ENCODE peak calls at places on chromosome 4, in five cellular contexts. One of them, this sample, is unnamed.

GRCh38 chr4:176467011-176467410 is 147.2 kb downstream of the SPCS3 start:
- DNase-seq in WTC11: no peak
- DNase-seq in epithelial cell of esophagus: no peak
- DNase-seq in mucosa of descending colon: no peak
- DNase-seq in GM23338: no peak
- DNase-seq in this sample: no peak

GRCh38 chr4:15906024-15906443 is 32.5 kb downstream of the FGFBP1 start:
- DNase-seq in WTC11: peak; percentile 22
- DNase-seq in epithelial cell of esophagus: peak; percentile 100
- DNase-seq in mucosa of descending colon: peak; percentile 78
- DNase-seq in GM23338: peak; percentile 75
- DNase-seq in this sample: peak; percentile 99

GRCh38 chr4:21811576-21811975 is 137.0 kb downstream of the KCNIP4 start:
- DNase-seq in WTC11: no peak
- DNase-seq in epithelial cell of esophagus: no peak
- DNase-seq in mucosa of descending colon: no peak
- DNase-seq in GM23338: no peak
- DNase-seq in this sample: no peak

GRCh38 chr4:95077864-95078263 is 320.1 kb downstream of the BMPR1B start:
- DNase-seq in WTC11: no peak
- DNase-seq in epithelial cell of esophagus: peak; percentile 53
- DNase-seq in mucosa of descending colon: no peak
- DNase-seq in GM23338: no peak
- DNase-seq in this sample: peak; percentile 77

GRCh38 chr4:166143227-166143626 is 270.2 kb downstream of the TLL1 start:
- DNase-seq in WTC11: no peak
- DNase-seq in epithelial cell of esophagus: peak; percentile 25
- DNase-seq in mucosa of descending colon: no peak
- DNase-seq in GM23338: no peak
- DNase-seq in this sample: peak; percentile 6

GRCh38 chr4:153887217-153887616 is 98.3 kb upstream of the SFRP2 start:
- DNase-seq in WTC11: no peak
- DNase-seq in epithelial cell of esophagus: no peak
- DNase-seq in mucosa of descending colon: no peak
- DNase-seq in GM23338: no peak
- DNase-seq in this sample: no peak

GRCh38 chr4:81565137-81565870 is 93.6 kb upstream of the RASGEF1B start:
- DNase-seq in WTC11: no peak
- DNase-seq in epithelial cell of esophagus: peak; percentile 16
- DNase-seq in mucosa of descending colon: peak; percentile 83
- DNase-seq in GM23338: no peak
- DNase-seq in this sample: peak; percentile 69

GRCh38 chr4:52110171-52110570 is 59.1 kb downstream of the SPATA18 start:
- DNase-seq in WTC11: no peak
- DNase-seq in epithelial cell of esophagus: peak; percentile 51
- DNase-seq in mucosa of descending colon: no peak
- DNase-seq in GM23338: no peak
- DNase-seq in this sample: no peak

GRCh38 chr4:180953572-180953971 is 1289.6 kb upstream of the TENM3 start:
- DNase-seq in WTC11: peak; percentile 22
- DNase-seq in epithelial cell of esophagus: peak; percentile 24
- DNase-seq in mucosa of descending colon: no peak
- DNase-seq in GM23338: peak; percentile 57
- DNase-seq in this sample: peak; percentile 7
- TF ChIP-seq CTCF in WTC11: no peak
- TF ChIP-seq CTCF in epithelial cell of esophagus: peak; percentile 45
- TF ChIP-seq CTCF in mucosa of descending colon: no peak
- TF ChIP-seq CTCF in GM23338: peak; percentile 64
- TF ChIP-seq CTCF in this sample: no peak

DNA sequence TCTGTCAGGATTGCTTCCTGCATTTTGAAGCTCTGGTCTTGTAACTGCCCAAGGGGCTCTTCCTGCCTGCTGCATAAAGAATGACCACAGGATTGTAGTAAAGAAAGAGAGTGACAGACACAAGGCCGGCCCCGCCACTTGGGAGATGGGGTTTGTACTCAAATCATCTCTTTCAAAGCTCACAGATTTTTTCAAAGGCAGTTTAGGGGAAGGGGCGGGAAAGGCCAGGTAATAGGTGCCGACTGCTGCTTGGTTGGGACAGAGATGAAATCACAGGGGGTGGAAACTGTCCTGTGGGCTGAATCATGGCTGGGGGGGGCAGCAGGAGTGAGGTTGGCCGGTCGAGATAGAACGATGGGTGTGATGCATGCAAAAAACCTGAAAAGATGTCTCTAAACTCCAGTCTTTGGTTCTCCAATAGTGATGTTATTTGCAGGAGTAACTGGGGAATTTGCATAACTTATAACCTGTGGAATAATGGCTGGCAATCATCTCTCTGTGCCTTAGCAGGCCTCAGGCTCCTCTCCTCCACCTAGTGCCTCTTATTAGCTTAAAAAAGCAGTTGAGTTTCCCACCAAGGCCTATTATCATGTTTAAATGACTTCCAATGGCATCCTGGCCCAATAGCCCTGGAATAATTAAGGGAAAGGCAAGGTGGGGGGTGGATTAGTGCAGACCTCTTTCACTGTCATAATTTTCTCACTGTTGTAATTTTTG is 778.4 kb upstream of the FRG1 start:
- DNase-seq in WTC11: peak; percentile 32
- DNase-seq in epithelial cell of esophagus: no peak
- DNase-seq in mucosa of descending colon: no peak
- DNase-seq in GM23338: peak; percentile 75
- DNase-seq in this sample: no peak
- TF ChIP-seq CTCF in WTC11: no peak
- TF ChIP-seq CTCF in epithelial cell of esophagus: no peak
- TF ChIP-seq CTCF in mucosa of descending colon: no peak
- TF ChIP-seq CTCF in GM23338: no peak
- TF ChIP-seq CTCF in this sample: no peak

GRCh38 chr4:159608434-159608833 is 505.6 kb downstream of the RAPGEF2 start:
- DNase-seq in WTC11: no peak
- DNase-seq in epithelial cell of esophagus: peak; percentile 41
- DNase-seq in mucosa of descending colon: no peak
- DNase-seq in GM23338: no peak
- DNase-seq in this sample: peak; percentile 7
- TF ChIP-seq CTCF in WTC11: no peak
- TF ChIP-seq CTCF in epithelial cell of esophagus: peak; percentile 31
- TF ChIP-seq CTCF in mucosa of descending colon: no peak
- TF ChIP-seq CTCF in GM23338: no peak
- TF ChIP-seq CTCF in this sample: no peak

DNA sequence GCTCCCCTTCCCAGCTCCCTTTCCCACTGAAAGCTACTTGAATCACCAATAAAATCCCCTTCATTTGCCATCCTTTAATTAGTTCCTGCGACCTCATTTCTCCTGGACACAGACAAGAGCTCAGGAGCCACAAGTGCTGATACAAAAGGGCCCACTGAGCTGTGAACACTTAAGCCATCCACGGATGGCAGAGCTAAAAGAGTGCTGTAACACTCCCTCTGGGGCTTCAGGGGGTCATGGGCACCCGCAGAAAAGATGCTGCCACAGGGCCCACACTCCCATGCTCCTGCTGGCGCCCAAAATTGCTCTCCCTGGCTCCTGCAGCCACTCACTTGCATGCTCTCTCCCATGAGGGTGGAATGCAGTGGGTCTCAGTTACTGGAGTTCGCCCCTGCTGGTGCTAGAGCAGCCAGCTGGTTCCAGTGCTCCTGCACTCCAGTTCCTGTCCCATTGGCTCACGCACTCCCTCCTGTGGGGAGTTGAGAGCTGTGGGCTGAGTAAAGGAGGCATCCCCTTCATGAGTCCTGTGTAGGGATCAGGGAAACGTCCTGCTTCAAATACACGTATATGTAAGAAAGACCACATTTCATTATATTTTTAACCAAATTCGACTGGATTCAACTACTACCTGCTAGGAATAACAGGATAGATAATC is 1291.0 kb downstream of the ARAP2 start:
- DNase-seq in WTC11: peak; percentile 62
- DNase-seq in epithelial cell of esophagus: peak; percentile 9
- DNase-seq in mucosa of descending colon: no peak
- DNase-seq in GM23338: peak; percentile 64
- DNase-seq in this sample: no peak
- TF ChIP-seq CTCF in WTC11: peak; percentile 13
- TF ChIP-seq CTCF in epithelial cell of esophagus: peak; percentile 5
- TF ChIP-seq CTCF in mucosa of descending colon: no peak
- TF ChIP-seq CTCF in GM23338: peak; percentile 45
- TF ChIP-seq CTCF in this sample: peak; percentile 12

GRCh38 chr4:108651068-108651794 is 832 bp downstream of the OSTC start:
- DNase-seq in WTC11: no peak
- DNase-seq in epithelial cell of esophagus: peak; percentile 60
- DNase-seq in mucosa of descending colon: peak; percentile 21
- DNase-seq in GM23338: peak; percentile 13
- DNase-seq in this sample: peak; percentile 55
- TF ChIP-seq CTCF in WTC11: no peak
- TF ChIP-seq CTCF in epithelial cell of esophagus: no peak
- TF ChIP-seq CTCF in mucosa of descending colon: no peak
- TF ChIP-seq CTCF in GM23338: no peak
- TF ChIP-seq CTCF in this sample: no peak